ENCODE peak calls at places on chromosomes 3 and 15, in five cellular contexts. One of them, this sample, is unnamed.

GRCh38 chr3:119240101-119240581 is 537 bp downstream of the B4GALT4 start:
- DNase-seq in CD8-positive, alpha-beta T cell: no peak
- DNase-seq in right atrium auricular region: no peak
- DNase-seq in HCT116: no peak
- DNase-seq in foreskin fibroblast: no peak
- DNase-seq in this sample: no peak

GRCh38 chr3:128054363-128054762 is 2.1 kb downstream of the SEC61A1 start:
- DNase-seq in CD8-positive, alpha-beta T cell: no peak
- DNase-seq in right atrium auricular region: no peak
- DNase-seq in HCT116: no peak
- DNase-seq in foreskin fibroblast: peak
- DNase-seq in this sample: no peak

GRCh38 chr15:50182233-50183013 is 427 bp downstream of the SLC27A2 start:
- DNase-seq in CD8-positive, alpha-beta T cell: no peak
- DNase-seq in right atrium auricular region: no peak
- DNase-seq in HCT116: peak
- DNase-seq in foreskin fibroblast: peak
- DNase-seq in this sample: no peak

GRCh38 chr3:48989126-48989795 is 780 bp upstream of the P4HTM start:
- DNase-seq in CD8-positive, alpha-beta T cell: no peak
- DNase-seq in right atrium auricular region: no peak
- DNase-seq in HCT116: no peak
- DNase-seq in foreskin fibroblast: no peak
- DNase-seq in this sample: no peak

GRCh38 chr3:64053581-64053980 is 30.3 kb upstream of the PSMD6 start:
- DNase-seq in CD8-positive, alpha-beta T cell: no peak
- DNase-seq in right atrium auricular region: no peak
- DNase-seq in HCT116: no peak
- DNase-seq in foreskin fibroblast: no peak
- DNase-seq in this sample: no peak

GRCh38 chr15:50871832-50872231 is 36.7 kb upstream of the AP4E1 start:
- DNase-seq in CD8-positive, alpha-beta T cell: no peak
- DNase-seq in right atrium auricular region: no peak
- DNase-seq in HCT116: no peak
- DNase-seq in foreskin fibroblast: no peak
- DNase-seq in this sample: no peak

GRCh38 chr3:16480861-16481569 is 32.5 kb downstream of the RFTN1 start:
- DNase-seq in CD8-positive, alpha-beta T cell: no peak
- DNase-seq in right atrium auricular region: no peak
- DNase-seq in HCT116: no peak
- DNase-seq in foreskin fibroblast: no peak
- DNase-seq in this sample: no peak

GRCh38 chr3:190558316-190558715 is 44.4 kb downstream of the IL1RAP start:
- DNase-seq in CD8-positive, alpha-beta T cell: no peak
- DNase-seq in right atrium auricular region: no peak
- DNase-seq in HCT116: no peak
- DNase-seq in foreskin fibroblast: no peak
- DNase-seq in this sample: no peak

GRCh38 chr15:25733856-25734679 is 129.1 kb downstream of the ATP10A start:
- DNase-seq in CD8-positive, alpha-beta T cell: no peak
- DNase-seq in right atrium auricular region: peak
- DNase-seq in HCT116: no peak
- DNase-seq in foreskin fibroblast: no peak
- DNase-seq in this sample: no peak

GRCh38 chr3:129952956-129953355 is 21.6 kb upstream of the TRH start:
- DNase-seq in CD8-positive, alpha-beta T cell: no peak
- DNase-seq in right atrium auricular region: no peak
- DNase-seq in HCT116: no peak
- DNase-seq in foreskin fibroblast: no peak
- DNase-seq in this sample: no peak

GRCh38 chr3:37130984-37131975 is 43.1 kb downstream of the LRRFIP2 start:
- DNase-seq in CD8-positive, alpha-beta T cell: no peak
- DNase-seq in right atrium auricular region: no peak
- DNase-seq in HCT116: no peak
- DNase-seq in foreskin fibroblast: no peak
- DNase-seq in this sample: no peak

GRCh38 chr3:134211797-134212196 is 38.9 kb downstream of the RYK start:
- DNase-seq in CD8-positive, alpha-beta T cell: no peak
- DNase-seq in right atrium auricular region: no peak
- DNase-seq in HCT116: peak
- DNase-seq in foreskin fibroblast: no peak
- DNase-seq in this sample: no peak

GRCh38 chr15:71505962-71506361 is 304.4 kb upstream of the NR2E3 start:
- DNase-seq in CD8-positive, alpha-beta T cell: no peak
- DNase-seq in right atrium auricular region: no peak
- DNase-seq in HCT116: no peak
- DNase-seq in foreskin fibroblast: no peak
- DNase-seq in this sample: no peak

GRCh38 chr3:43692085-43692484 is 1.3 kb downstream of the ABHD5 start:
- DNase-seq in CD8-positive, alpha-beta T cell: no peak
- DNase-seq in right atrium auricular region: no peak
- DNase-seq in HCT116: no peak
- DNase-seq in foreskin fibroblast: no peak
- DNase-seq in this sample: no peak
- H3K4me3 ChIP-seq in CD8-positive, alpha-beta T cell: no peak
- H3K4me3 ChIP-seq in right atrium auricular region: no peak
- H3K4me3 ChIP-seq in HCT116: peak
- H3K4me3 ChIP-seq in foreskin fibroblast: peak
- H3K4me3 ChIP-seq in this sample: peak

GRCh38 chr3:94036909-94037507 is 8.6 kb upstream of the STX19 start:
- DNase-seq in CD8-positive, alpha-beta T cell: no peak
- DNase-seq in right atrium auricular region: no peak
- DNase-seq in HCT116: peak
- DNase-seq in foreskin fibroblast: peak
- DNase-seq in this sample: peak
- TF ChIP-seq CTCF in CD8-positive, alpha-beta T cell: peak
- TF ChIP-seq CTCF in right atrium auricular region: peak
- TF ChIP-seq CTCF in HCT116: peak
- TF ChIP-seq CTCF in foreskin fibroblast: peak
- TF ChIP-seq CTCF in this sample: peak

DNA sequence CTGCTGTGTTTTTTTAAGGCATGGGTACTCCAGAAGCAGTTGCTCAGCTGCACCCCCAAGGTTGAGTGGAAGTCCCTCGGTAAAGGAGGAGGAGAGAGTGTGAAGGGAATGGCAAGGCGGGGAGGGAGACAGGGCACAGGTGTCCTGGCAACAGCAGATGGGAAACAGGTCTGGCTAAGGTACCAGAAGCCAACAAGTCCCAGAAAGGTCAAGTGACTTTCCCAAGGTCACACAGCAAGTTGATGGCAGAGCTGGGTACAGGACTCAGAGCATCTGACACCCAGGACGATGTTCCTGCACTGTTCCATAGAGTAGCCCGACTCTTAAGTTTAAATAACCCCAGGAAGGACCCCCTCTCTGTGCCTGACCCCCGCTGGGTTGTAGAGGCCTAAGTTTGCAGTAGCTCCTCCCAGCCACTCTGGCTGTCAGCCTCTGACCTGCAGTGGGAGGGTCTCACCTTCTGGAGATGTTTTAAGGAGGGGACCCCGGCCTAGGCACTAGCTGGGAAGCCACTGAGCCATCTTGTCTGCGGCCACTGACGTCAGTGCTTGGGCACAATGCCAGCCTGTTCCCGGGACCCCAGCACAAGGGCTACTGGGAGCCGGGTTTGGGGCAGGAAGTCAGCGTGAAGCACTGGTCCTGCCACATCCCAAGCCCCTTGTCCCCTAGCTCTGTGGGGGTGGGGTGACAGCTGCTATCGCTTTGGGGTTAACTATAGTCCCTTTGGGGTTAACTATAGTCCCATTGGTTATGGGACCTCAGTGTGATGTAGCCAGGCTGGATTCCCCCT is 10.5 kb downstream of the CSK start:
- DNase-seq in CD8-positive, alpha-beta T cell: no peak
- DNase-seq in right atrium auricular region: no peak
- DNase-seq in HCT116: no peak
- DNase-seq in foreskin fibroblast: no peak
- DNase-seq in this sample: no peak
- H3K4me3 ChIP-seq in CD8-positive, alpha-beta T cell: peak
- H3K4me3 ChIP-seq in right atrium auricular region: no peak
- H3K4me3 ChIP-seq in HCT116: no peak
- H3K4me3 ChIP-seq in foreskin fibroblast: no peak
- H3K4me3 ChIP-seq in this sample: no peak

DNA sequence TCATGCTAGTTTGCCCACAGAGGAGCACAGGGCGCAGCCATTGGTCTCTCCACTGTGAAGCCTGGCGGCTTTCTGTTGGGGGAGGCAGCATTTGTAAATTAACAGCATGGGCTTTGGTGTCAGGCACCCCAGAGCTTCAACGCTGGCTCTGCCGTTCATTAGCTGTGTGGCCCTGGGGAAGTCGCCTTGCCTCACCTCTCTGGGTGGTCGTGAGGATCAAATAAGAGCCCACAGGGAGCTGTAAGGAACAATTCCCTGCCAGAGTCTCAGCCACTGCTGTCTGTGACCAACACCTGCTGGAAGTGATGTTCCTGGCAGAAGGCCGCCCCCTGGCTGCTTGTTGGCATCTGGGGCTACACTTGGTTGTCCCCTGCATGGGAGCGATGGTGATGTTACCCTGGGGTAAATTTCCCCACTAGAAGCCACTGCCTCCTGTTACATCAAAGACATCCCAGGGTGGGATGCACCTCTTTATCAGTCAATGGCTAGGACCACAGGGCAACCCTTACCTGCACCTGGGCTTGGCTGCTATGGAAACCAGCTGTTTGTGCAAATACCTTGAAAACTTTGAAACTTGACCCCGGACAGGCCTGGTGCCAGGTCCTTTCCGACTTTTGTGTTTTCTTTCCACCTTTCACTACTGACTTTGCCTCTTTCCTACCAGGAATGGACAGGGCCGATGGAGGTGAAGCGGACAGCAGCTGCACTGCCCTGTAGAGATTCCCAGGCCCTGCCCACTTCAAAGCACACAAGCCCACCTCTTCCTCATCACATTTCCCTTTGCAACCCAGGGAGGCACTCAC is 36.9 kb downstream of the DNASE1L3 start:
- DNase-seq in CD8-positive, alpha-beta T cell: no peak
- DNase-seq in right atrium auricular region: no peak
- DNase-seq in HCT116: no peak
- DNase-seq in foreskin fibroblast: no peak
- DNase-seq in this sample: no peak
- TF ChIP-seq CTCF in CD8-positive, alpha-beta T cell: no peak
- TF ChIP-seq CTCF in right atrium auricular region: no peak
- TF ChIP-seq CTCF in HCT116: peak
- TF ChIP-seq CTCF in foreskin fibroblast: peak
- TF ChIP-seq CTCF in this sample: peak

GRCh38 chr3:149332781-149333517 is 487 bp downstream of the TM4SF18 start:
- DNase-seq in CD8-positive, alpha-beta T cell: no peak
- DNase-seq in right atrium auricular region: no peak
- DNase-seq in HCT116: no peak
- DNase-seq in foreskin fibroblast: no peak
- DNase-seq in this sample: no peak
- H3K4me3 ChIP-seq in CD8-positive, alpha-beta T cell: no peak
- H3K4me3 ChIP-seq in right atrium auricular region: peak
- H3K4me3 ChIP-seq in HCT116: peak
- H3K4me3 ChIP-seq in foreskin fibroblast: no peak
- H3K4me3 ChIP-seq in this sample: no peak

GRCh38 chr3:122263974-122264588 is 61.0 kb upstream of the CSTA start:
- DNase-seq in CD8-positive, alpha-beta T cell: no peak
- DNase-seq in right atrium auricular region: no peak
- DNase-seq in HCT116: no peak
- DNase-seq in foreskin fibroblast: no peak
- DNase-seq in this sample: no peak

GRCh38 chr3:122268257-122269024 is 56.6 kb upstream of the CSTA start:
- DNase-seq in CD8-positive, alpha-beta T cell: no peak
- DNase-seq in right atrium auricular region: no peak
- DNase-seq in HCT116: no peak
- DNase-seq in foreskin fibroblast: no peak
- DNase-seq in this sample: no peak

GRCh38 chr3:122263058-122263457 is 62.0 kb upstream of the CSTA start:
- DNase-seq in CD8-positive, alpha-beta T cell: no peak
- DNase-seq in right atrium auricular region: no peak
- DNase-seq in HCT116: no peak
- DNase-seq in foreskin fibroblast: no peak
- DNase-seq in this sample: no peak

GRCh38 chr3:122269045-122269444 is 56.0 kb upstream of the CSTA start:
- DNase-seq in CD8-positive, alpha-beta T cell: no peak
- DNase-seq in right atrium auricular region: no peak
- DNase-seq in HCT116: no peak
- DNase-seq in foreskin fibroblast: no peak
- DNase-seq in this sample: no peak

GRCh38 chr3:122265937-122266336 is 59.1 kb upstream of the CSTA start:
- DNase-seq in CD8-positive, alpha-beta T cell: no peak
- DNase-seq in right atrium auricular region: no peak
- DNase-seq in HCT116: no peak
- DNase-seq in foreskin fibroblast: no peak
- DNase-seq in this sample: no peak
- TF ChIP-seq CTCF in CD8-positive, alpha-beta T cell: no peak
- TF ChIP-seq CTCF in right atrium auricular region: no peak
- TF ChIP-seq CTCF in HCT116: no peak
- TF ChIP-seq CTCF in foreskin fibroblast: no peak
- TF ChIP-seq CTCF in this sample: no peak

GRCh38 chr15:39784125-39784524 is 1.5 kb upstream of the FSIP1 start:
- DNase-seq in CD8-positive, alpha-beta T cell: no peak
- DNase-seq in right atrium auricular region: no peak
- DNase-seq in HCT116: no peak
- DNase-seq in foreskin fibroblast: no peak
- DNase-seq in this sample: no peak
- H3K4me3 ChIP-seq in CD8-positive, alpha-beta T cell: no peak
- H3K4me3 ChIP-seq in right atrium auricular region: no peak
- H3K4me3 ChIP-seq in HCT116: peak
- H3K4me3 ChIP-seq in foreskin fibroblast: peak
- H3K4me3 ChIP-seq in this sample: peak

DNA sequence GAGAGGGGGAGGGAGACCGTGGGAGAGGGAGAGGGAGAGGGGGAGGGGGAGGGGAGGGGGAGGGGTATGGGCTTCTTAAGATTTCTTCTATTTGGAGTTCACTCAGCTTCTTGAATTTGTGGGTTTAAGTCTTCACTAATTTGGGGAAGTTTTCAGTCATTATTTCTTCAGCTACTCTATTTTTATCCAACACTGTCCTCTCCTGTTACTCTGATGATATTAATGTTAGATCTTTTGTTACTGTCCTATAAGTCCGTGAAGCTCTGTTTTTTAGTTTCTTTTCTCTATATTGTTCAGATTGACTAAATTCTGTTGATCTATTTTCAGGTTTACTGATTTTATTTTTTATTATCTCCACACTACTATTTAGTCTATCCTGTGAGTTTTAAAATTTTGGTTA is 351.5 kb upstream of the TPM1 start:
- DNase-seq in CD8-positive, alpha-beta T cell: no peak
- DNase-seq in right atrium auricular region: no peak
- DNase-seq in HCT116: no peak
- DNase-seq in foreskin fibroblast: no peak
- DNase-seq in this sample: no peak
- TF ChIP-seq CTCF in CD8-positive, alpha-beta T cell: no peak
- TF ChIP-seq CTCF in right atrium auricular region: no peak
- TF ChIP-seq CTCF in HCT116: no peak
- TF ChIP-seq CTCF in foreskin fibroblast: no peak
- TF ChIP-seq CTCF in this sample: no peak

GRCh38 chr3:71754610-71755253 is 1.1 kb downstream of the GPR27 start:
- DNase-seq in CD8-positive, alpha-beta T cell: no peak
- DNase-seq in right atrium auricular region: no peak
- DNase-seq in HCT116: no peak
- DNase-seq in foreskin fibroblast: no peak
- DNase-seq in this sample: no peak
- H3K4me3 ChIP-seq in CD8-positive, alpha-beta T cell: no peak
- H3K4me3 ChIP-seq in right atrium auricular region: no peak
- H3K4me3 ChIP-seq in HCT116: no peak
- H3K4me3 ChIP-seq in foreskin fibroblast: no peak
- H3K4me3 ChIP-seq in this sample: no peak

This sample was measured in HFF-Myc.